ENCODE peak calls at places on chromosomes 12 and 14, in six cellular contexts. C, F, O, U, R and N are unnamed samples.

GRCh38 chr12:41983896-41984295 is 160.8 kb downstream of the GXYLT1 start:
- DNase-seq in C (no peak), F (no peak), O (no peak), U (no peak), R (no peak), N (no peak)

GRCh38 chr12:91920740-91921139 is 224.9 kb downstream of the BTG1 start:
- DNase-seq in C (no peak), F (no peak), O (no peak), U (no peak), R (no peak), N (no peak)

GRCh38 chr12:27511031-27511722 is 12.8 kb upstream of the PPFIBP1 start:
- DNase-seq in C (no peak), F (no peak), O (no peak), U (no peak), R (no peak), N (no peak)

GRCh38 chr14:99166506-99166905 is 105.5 kb downstream of the BCL11B start:
- DNase-seq in C (no peak), F (no peak), O (no peak), U (no peak), R (no peak), N (no peak)

GRCh38 chr12:7346571-7347225 is 42.8 kb downstream of the ACSM4 start:
- DNase-seq in C (no peak), F (no peak), O (no peak), U (no peak), R (no peak), N (no peak)

GRCh38 chr12:88866881-88867280 is 286.6 kb upstream of the KITLG start:
- DNase-seq in C (no peak), F (no peak), O (no peak), U (no peak), R (no peak), N (no peak)

GRCh38 chr12:6863033-6863432 is 4.3 kb upstream of the TPI1 start:
- DNase-seq in C (no peak), F (no peak), O (no peak), U (no peak), R (no peak), N (no peak)

GRCh38 chr12:18583655-18584054 is 154.2 kb downstream of the PLCZ1 start:
- DNase-seq in C (no peak), F (no peak), O (no peak), U (no peak), R (no peak), N (no peak)

GRCh38 chr14:72651715-72652114 is 242.2 kb downstream of the DPF3 start:
- DNase-seq in C (no peak), F (no peak), O (no peak), U (no peak), R (no peak), N (no peak)

GRCh38 chr12:87678453-87678852 is 350.7 kb downstream of the C12orf50 start:
- DNase-seq in C (no peak), F (no peak), O (no peak), U (no peak), R (no peak), N (peak; percentile 41)

GRCh38 chr14:53355581-53356112 is 202.5 kb upstream of the DDHD1 start:
- DNase-seq in C (no peak), F (no peak), O (no peak), U (no peak), R (no peak), N (peak; percentile 53)

GRCh38 chr14:76810953-76811400 is 1.7 kb downstream of the ANGEL1 start:
- DNase-seq in C (no peak), F (no peak), O (peak; percentile 7), U (peak; percentile 29), R (peak; percentile 55), N (peak; percentile 42)

GRCh38 chr14:77458249-77458950 is 507 bp downstream of the AHSA1 start:
- DNase-seq in C (no peak), F (peak; percentile 12), O (peak; percentile 45), U (peak; percentile 55), R (peak; percentile 23), N (peak; percentile 68)

GRCh38 chr14:96264850-96265249 is 8.8 kb downstream of the BDKRB1 start:
- DNase-seq in C (no peak), F (no peak), O (no peak), U (no peak), R (no peak), N (peak; percentile 72)

GRCh38 chr14:50085570-50086315 is 30.6 kb downstream of the VCPKMT start:
- DNase-seq in C (no peak), F (peak; percentile 5), O (peak; percentile 49), U (peak; percentile 70), R (no peak), N (peak; percentile 88)

GRCh38 chr12:11136075-11136474 is 1.6 kb upstream of the TAS2R30 start:
- DNase-seq in C (no peak), F (no peak), O (no peak), U (no peak), R (no peak), N (no peak)

GRCh38 chr12:115194448-115194847 is 510.5 kb upstream of the TBX3 start:
- DNase-seq in C (no peak), F (no peak), O (no peak), U (no peak), R (no peak), N (no peak)

GRCh38 chr12:21169878-21170472 is 39.0 kb downstream of the SLCO1B1 start:
- DNase-seq in C (no peak), F (no peak), O (peak; percentile 24), U (peak; percentile 40), R (no peak), N (peak; percentile 54)

GRCh38 chr14:100422556-100423420 is 99.6 kb downstream of the SLC25A47 start:
- DNase-seq in C (no peak), F (no peak), O (no peak), U (no peak), R (no peak), N (no peak)

GRCh38 chr14:68365228-68365627 is 427.6 kb downstream of the ZFP36L1 start:
- DNase-seq in C (no peak), F (no peak), O (no peak), U (no peak), R (no peak), N (peak; percentile 87)

GRCh38 chr12:52210186-52210924 is 18.5 kb upstream of the KRT80 start:
- DNase-seq in C (peak; percentile 86), F (no peak), O (no peak), U (no peak), R (no peak), N (peak; percentile 86)

GRCh38 chr12:54390668-54391551 is 6.4 kb upstream of the ZNF385A start:
- DNase-seq in C (no peak), F (peak; percentile 71), O (peak; percentile 73), U (peak; percentile 79), R (no peak), N (no peak)

GRCh38 chr12:2302711-2303255 is 250.0 kb downstream of the CACNA1C start:
- DNase-seq in C (no peak), F (no peak), O (no peak), U (no peak), R (no peak), N (no peak)

GRCh38 chr14:44453433-44454171 is 53.5 kb downstream of the FSCB start:
- DNase-seq in C (no peak), F (no peak), O (no peak), U (no peak), R (no peak), N (peak; percentile 0)

GRCh38 chr12:27382126-27382795 is 49.6 kb downstream of the BMAL2 start:
- DNase-seq in C (no peak), F (no peak), O (no peak), U (no peak), R (no peak), N (peak; percentile 37)

GRCh38 chr12:57765003-57765697 is 1.7 kb downstream of the CYP27B1 start:
- DNase-seq in C (no peak), F (no peak), O (peak; percentile 68), U (peak; percentile 79), R (no peak), N (peak; percentile 88)

GRCh38 chr14:77314043-77314442 is 6.6 kb downstream of the POMT2 start:
- DNase-seq in C (peak; percentile 66), F (no peak), O (no peak), U (no peak), R (no peak), N (peak; percentile 96)

GRCh38 chr12:56720696-56721615 is 4.1 kb downstream of the NACA start:
- DNase-seq in C (no peak), F (no peak), O (no peak), U (no peak), R (no peak), N (no peak)

GRCh38 chr12:23949212-23950010 is at the start of gene SOX5:
- DNase-seq in C (no peak), F (no peak), O (no peak), U (no peak), R (no peak), N (peak; percentile 11)

GRCh38 chr12:87323369-87323768 is 705.8 kb downstream of the C12orf50 start:
- DNase-seq in C (no peak), F (no peak), O (no peak), U (no peak), R (no peak), N (peak; percentile 56)

GRCh38 chr14:97273540-97273939 is 476.4 kb downstream of the VRK1 start:
- DNase-seq in C (no peak), F (no peak), O (no peak), U (no peak), R (no peak), N (no peak)

GRCh38 chr12:45978108-45978507 is 12.3 kb downstream of the SCAF11 start:
- DNase-seq in C (no peak), F (no peak), O (no peak), U (no peak), R (no peak), N (no peak)